ENCODE peak calls at places on chromosome 1, in six cellular contexts. N, E, R, Y, Z and O are unnamed samples.

GRCh38 chr1:152141971-152142584 is 16.9 kb downstream of the RPTN start:
- DNase-seq in N (no peak), E (peak), R (peak), Y (no peak), Z (peak), O (no peak)

GRCh38 chr1:174870319-174870718 is 129.4 kb upstream of the CACYBP start:
- DNase-seq in N (no peak), E (no peak), R (no peak), Y (no peak), Z (no peak), O (no peak)

GRCh38 chr1:167223144-167224103 is 2.7 kb downstream of the POU2F1 start:
- DNase-seq in N (no peak), E (no peak), R (no peak), Y (no peak), Z (no peak), O (no peak)

GRCh38 chr1:27348861-27349783 is 7.3 kb downstream of the SYTL1 start:
- DNase-seq in N (peak), E (peak), R (peak), Y (no peak), Z (no peak), O (peak)

GRCh38 chr1:207282496-207283380 is 38.7 kb upstream of the CD55 start:
- DNase-seq in N (no peak), E (no peak), R (no peak), Y (no peak), Z (no peak), O (no peak)

GRCh38 chr1:8873001-8873400 is 5.5 kb downstream of the ENO1 start:
- DNase-seq in N (no peak), E (no peak), R (no peak), Y (no peak), Z (no peak), O (no peak)

GRCh38 chr1:200906491-200906890 is 11.8 kb downstream of the INAVA start:
- DNase-seq in N (no peak), E (no peak), R (no peak), Y (no peak), Z (no peak), O (no peak)

GRCh38 chr1:61005572-61006386 is 76.6 kb upstream of the NFIA start:
- DNase-seq in N (no peak), E (no peak), R (peak), Y (no peak), Z (no peak), O (no peak)

GRCh38 chr1:153922076-153922837 is 515 bp downstream of the GATAD2B start:
- DNase-seq in N (peak), E (peak), R (peak), Y (no peak), Z (no peak), O (peak)

GRCh38 chr1:56382890-56383289 is 196.5 kb downstream of the PLPP3 start:
- DNase-seq in N (no peak), E (no peak), R (no peak), Y (no peak), Z (no peak), O (no peak)

GRCh38 chr1:154972517-154973343 is 1.8 kb upstream of the CKS1B start:
- DNase-seq in N (no peak), E (no peak), R (peak), Y (no peak), Z (no peak), O (no peak)

GRCh38 chr1:65525297-65526048 is 105.0 kb downstream of the LEPR start:
- DNase-seq in N (no peak), E (peak), R (peak), Y (no peak), Z (no peak), O (no peak)

GRCh38 chr1:72526926-72527325 is 244.6 kb upstream of the NEGR1 start:
- DNase-seq in N (no peak), E (no peak), R (no peak), Y (no peak), Z (no peak), O (no peak)

GRCh38 chr1:204287466-204287881 is 72.3 kb downstream of the PLEKHA6 start:
- DNase-seq in N (no peak), E (no peak), R (no peak), Y (no peak), Z (no peak), O (no peak)

GRCh38 chr1:244269169-244269568 is 182.5 kb downstream of the ADSS2 start:
- DNase-seq in N (no peak), E (no peak), R (no peak), Y (no peak), Z (no peak), O (no peak)

GRCh38 chr1:192086643-192087042 is 71.6 kb upstream of the RGS18 start:
- DNase-seq in N (no peak), E (no peak), R (no peak), Y (no peak), Z (no peak), O (no peak)

GRCh38 chr1:84073266-84073665 is 70.8 kb upstream of the PRKACB start:
- DNase-seq in N (no peak), E (no peak), R (no peak), Y (no peak), Z (no peak), O (no peak)

GRCh38 chr1:161721738-161722343 is 497 bp downstream of the FCRLB start:
- DNase-seq in N (no peak), E (no peak), R (no peak), Y (no peak), Z (no peak), O (no peak)

GRCh38 chr1:150168960-150169565 is 19.3 kb downstream of the PLEKHO1 start:
- DNase-seq in N (peak), E (peak), R (peak), Y (peak), Z (peak), O (no peak)

GRCh38 chr1:218281285-218281684 is 3.8 kb upstream of the RRP15 start:
- DNase-seq in N (no peak), E (no peak), R (no peak), Y (no peak), Z (no peak), O (no peak)

GRCh38 chr1:90761781-90762589 is 44.9 kb upstream of the BARHL2 start:
- DNase-seq in N (no peak), E (no peak), R (no peak), Y (no peak), Z (no peak), O (peak)

GRCh38 chr1:166017395-166017794 is 149.4 kb downstream of the FAM78B start:
- DNase-seq in N (no peak), E (no peak), R (peak), Y (no peak), Z (no peak), O (no peak)

GRCh38 chr1:116990612-116991151 is 10.9 kb upstream of the CD101 start:
- DNase-seq in N (no peak), E (peak), R (no peak), Y (no peak), Z (peak), O (no peak)

GRCh38 chr1:198128528-198128927 is 28.3 kb upstream of the NEK7 start:
- DNase-seq in N (no peak), E (no peak), R (no peak), Y (no peak), Z (no peak), O (no peak)

GRCh38 chr1:108502624-108503023 is 52.5 kb downstream of the NBPF6 start:
- DNase-seq in N (no peak), E (no peak), R (no peak), Y (no peak), Z (no peak), O (no peak)

GRCh38 chr1:205988585-205988995 is 14.6 kb downstream of the RAB7B start:
- DNase-seq in N (no peak), E (no peak), R (no peak), Y (no peak), Z (no peak), O (no peak)

GRCh38 chr1:241310451-241310850 is 46.6 kb downstream of the RGS7 start:
- DNase-seq in N (no peak), E (no peak), R (no peak), Y (no peak), Z (no peak), O (no peak)

GRCh38 chr1:90402893-90403849 is 313.9 kb downstream of the BARHL2 start:
- DNase-seq in N (no peak), E (no peak), R (no peak), Y (no peak), Z (no peak), O (no peak)

GRCh38 chr1:27968692-27969091 is 8.9 kb downstream of the XKR8 start:
- DNase-seq in N (no peak), E (no peak), R (no peak), Y (no peak), Z (no peak), O (no peak)

GRCh38 chr1:35572296-35572695 is 818 bp upstream of the TFAP2E start:
- DNase-seq in N (no peak), E (no peak), R (no peak), Y (no peak), Z (no peak), O (no peak)

GRCh38 chr1:183942933-183943693 is 94.4 kb downstream of the COLGALT2 start:
- DNase-seq in N (peak), E (no peak), R (no peak), Y (no peak), Z (no peak), O (peak)